ENCODE peak calls at places on chromosome 1, in four cellular contexts. M is amygdala, T is suprapubic skin, R is H4. A is an unnamed sample.

GRCh38 chr1:1758692-1759455 is 19.4 kb downstream of the NADK start:
- DNase-seq in M (no peak), T (no peak), R (peak), A (no peak)

GRCh38 chr1:196317535-196318522 is 290.4 kb downstream of the KCNT2 start:
- DNase-seq in R (peak), T (no peak), M (no peak), A (no peak)

GRCh38 chr1:234495231-234495990 is 16.4 kb upstream of the TARBP1 start:
- DNase-seq in M (no peak), R (peak), T (no peak), A (no peak)

GRCh38 chr1:117732065-117732789 is 126.4 kb downstream of the TENT5C start:
- DNase-seq in M (no peak), R (no peak), T (no peak), A (no peak)

GRCh38 chr1:81224222-81224621 is 576.5 kb upstream of the ADGRL2 start:
- DNase-seq in T (no peak), M (no peak), R (no peak), A (no peak)

GRCh38 chr1:54716299-54717047 is 812 bp downstream of the TTC4 start:
- DNase-seq in T (no peak), M (no peak), R (no peak), A (no peak)

GRCh38 chr1:37931148-37931492 is 15.7 kb downstream of the INPP5B start:
- DNase-seq in M (no peak), R (no peak), T (no peak), A (no peak)

GRCh38 chr1:23430803-23431202 is 6.3 kb upstream of the TCEA3 start:
- DNase-seq in M (no peak), T (no peak), R (no peak), A (no peak)

GRCh38 chr1:14599173-14599754 is 779 bp downstream of the KAZN start:
- DNase-seq in T (no peak), R (no peak), M (no peak), A (peak)

GRCh38 chr1:174075245-174075692 is 53.1 kb upstream of the RC3H1 start:
- DNase-seq in M (no peak), R (no peak), T (no peak), A (no peak)

GRCh38 chr1:32494711-32495337 is 30.0 kb downstream of the ZBTB8B start:
- DNase-seq in M (no peak), R (no peak), T (no peak), A (no peak)

GRCh38 chr1:84253891-84254290 is 47.6 kb upstream of the SAMD13 start:
- DNase-seq in R (peak), M (peak), T (no peak), A (no peak)

GRCh38 chr1:31583082-31583994 is 7.0 kb downstream of the TINAGL1 start:
- DNase-seq in M (no peak), T (no peak), R (no peak), A (no peak)

GRCh38 chr1:116164056-116164889 is 53.1 kb downstream of the MAB21L3 start:
- DNase-seq in M (peak), R (no peak), T (no peak), A (no peak)

GRCh38 chr1:234855851-234856250 is 245.9 kb upstream of the IRF2BP2 start:
- DNase-seq in R (no peak), M (no peak), T (no peak), A (no peak)

GRCh38 chr1:84012018-84012417 is 13.1 kb upstream of the TTLL7 start:
- DNase-seq in M (no peak), T (no peak), R (no peak), A (no peak)

GRCh38 chr1:167501513-167502191 is 16.7 kb downstream of the CD247 start:
- DNase-seq in T (no peak), R (no peak), M (no peak), A (no peak)

GRCh38 chr1:192550922-192551534 is 24.5 kb upstream of the RGS1 start:
- DNase-seq in R (peak), M (no peak), T (no peak), A (no peak)

GRCh38 chr1:57209495-57209894 is 214.4 kb downstream of the DAB1 start:
- DNase-seq in R (no peak), T (no peak), M (no peak), A (no peak)

GRCh38 chr1:38586993-38587646 is 272.5 kb downstream of the RRAGC start:
- DNase-seq in M (peak), T (peak), R (peak), A (peak)

GRCh38 chr1:112938188-112938587 is 17.8 kb downstream of the SLC16A1 start:
- DNase-seq in T (no peak), R (no peak), M (no peak), A (no peak)

GRCh38 chr1:6424000-6424565 is 493 bp upstream of the ESPN start:
- DNase-seq in R (no peak), M (no peak), T (no peak), A (no peak)

GRCh38 chr1:202571719-202572339 is 138.4 kb downstream of the SYT2 start:
- DNase-seq in T (no peak), M (no peak), R (peak), A (no peak)

GRCh38 chr1:72003092-72003491 is 279.2 kb downstream of the NEGR1 start:
- DNase-seq in M (no peak), T (no peak), R (no peak), A (no peak)